ENCODE peak calls at places on chromosomes 11 and 22, in nine cellular contexts. One of them, this sample, is unnamed. For H3K4me1, the result is how much of the 10 kb centered on the place peaks cover.

GRCh38 chr11:57777969-57778317 is 16.3 kb downstream of the CTNND1 start:
- DNase-seq in lung: no peak
- DNase-seq in Peyer's patch: no peak
- DNase-seq in A549: peak
- DNase-seq in stomach: peak
- DNase-seq in mucosa of descending colon: peak
- DNase-seq in kidney: no peak
- DNase-seq in PC-3: peak
- DNase-seq in SK-N-SH: no peak
- DNase-seq in this sample: no peak

GRCh38 chr22:49999063-49999900 is 13.3 kb downstream of the IL17REL start:
- DNase-seq in lung: no peak
- DNase-seq in Peyer's patch: no peak
- DNase-seq in A549: no peak
- DNase-seq in stomach: no peak
- DNase-seq in mucosa of descending colon: no peak
- DNase-seq in kidney: peak
- DNase-seq in PC-3: no peak
- DNase-seq in SK-N-SH: peak
- DNase-seq in this sample: no peak

GRCh38 chr11:129333873-129334272 is 41.8 kb upstream of the BARX2 start:
- DNase-seq in lung: no peak
- DNase-seq in Peyer's patch: no peak
- DNase-seq in A549: peak
- DNase-seq in stomach: no peak
- DNase-seq in mucosa of descending colon: no peak
- DNase-seq in kidney: no peak
- DNase-seq in PC-3: peak
- DNase-seq in SK-N-SH: no peak
- DNase-seq in this sample: no peak

GRCh38 chr11:3956748-3957147 is 101.3 kb downstream of the STIM1 start:
- DNase-seq in lung: no peak
- DNase-seq in Peyer's patch: no peak
- DNase-seq in A549: no peak
- DNase-seq in stomach: no peak
- DNase-seq in mucosa of descending colon: no peak
- DNase-seq in kidney: no peak
- DNase-seq in PC-3: no peak
- DNase-seq in SK-N-SH: no peak
- DNase-seq in this sample: no peak

GRCh38 chr11:122197055-122197987 is 81.3 kb upstream of the BLID start:
- DNase-seq in lung: no peak
- DNase-seq in Peyer's patch: no peak
- DNase-seq in A549: peak
- DNase-seq in stomach: no peak
- DNase-seq in mucosa of descending colon: peak
- DNase-seq in kidney: no peak
- DNase-seq in PC-3: peak
- DNase-seq in SK-N-SH: no peak
- DNase-seq in this sample: no peak

GRCh38 chr22:45227645-45228400 is 12.9 kb downstream of the KIAA0930 start:
- DNase-seq in lung: no peak
- DNase-seq in Peyer's patch: no peak
- DNase-seq in A549: no peak
- DNase-seq in stomach: no peak
- DNase-seq in mucosa of descending colon: no peak
- DNase-seq in kidney: no peak
- DNase-seq in PC-3: no peak
- DNase-seq in SK-N-SH: no peak
- DNase-seq in this sample: no peak

GRCh38 chr22:45262931-45263789 is 21.6 kb upstream of the UPK3A start:
- DNase-seq in lung: peak
- DNase-seq in Peyer's patch: peak
- DNase-seq in A549: no peak
- DNase-seq in stomach: no peak
- DNase-seq in mucosa of descending colon: no peak
- DNase-seq in kidney: peak
- DNase-seq in PC-3: no peak
- DNase-seq in SK-N-SH: no peak
- DNase-seq in this sample: no peak

GRCh38 chr11:45232341-45233080 is 53.6 kb downstream of the SYT13 start:
- DNase-seq in lung: no peak
- DNase-seq in Peyer's patch: no peak
- DNase-seq in A549: no peak
- DNase-seq in stomach: no peak
- DNase-seq in mucosa of descending colon: no peak
- DNase-seq in kidney: no peak
- DNase-seq in PC-3: no peak
- DNase-seq in SK-N-SH: no peak
- DNase-seq in this sample: no peak

GRCh38 chr22:45462034-45462655 is 40.5 kb upstream of the FBLN1 start:
- DNase-seq in lung: no peak
- DNase-seq in Peyer's patch: no peak
- DNase-seq in A549: no peak
- DNase-seq in stomach: no peak
- DNase-seq in mucosa of descending colon: no peak
- DNase-seq in kidney: no peak
- DNase-seq in PC-3: no peak
- DNase-seq in SK-N-SH: no peak
- DNase-seq in this sample: no peak

DNA sequence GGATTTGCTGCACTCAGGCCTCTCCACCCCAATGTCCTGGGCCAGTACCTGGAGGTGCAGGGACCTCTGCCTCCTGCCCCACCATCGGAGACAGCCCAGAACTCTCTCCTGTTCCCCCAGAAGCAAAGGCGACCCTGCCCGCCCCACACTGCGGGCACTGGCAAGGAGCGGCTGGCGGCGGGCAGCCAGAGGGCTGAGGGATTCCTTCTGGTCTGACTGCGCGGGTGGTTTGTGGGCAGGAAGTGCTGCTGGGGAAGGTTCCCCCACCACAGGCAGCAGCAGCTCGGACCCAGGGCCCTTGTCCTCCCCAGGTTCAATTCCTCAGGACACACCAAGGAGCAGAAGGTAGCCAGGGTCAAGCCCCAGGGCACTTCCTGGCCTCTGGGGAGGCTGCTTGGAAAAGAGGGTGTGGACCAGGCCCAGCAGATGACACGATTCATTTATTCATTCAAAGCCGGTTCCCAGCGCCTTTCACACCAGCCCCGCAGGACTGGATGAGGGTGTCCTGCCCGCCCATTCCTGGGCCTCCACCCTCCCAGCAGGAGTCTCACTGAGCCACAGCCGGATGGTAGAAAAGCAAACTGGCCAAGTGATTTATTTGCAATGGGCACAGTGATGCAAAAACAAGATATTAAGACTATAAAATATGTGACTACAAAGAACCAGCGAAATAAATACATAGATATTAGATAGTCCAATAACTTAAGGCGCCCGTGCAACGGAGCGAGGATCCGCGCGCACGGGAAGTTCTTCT is 1.2 kb downstream of the PHLDA2 start:
- DNase-seq in lung: no peak
- DNase-seq in Peyer's patch: no peak
- DNase-seq in A549: peak
- DNase-seq in stomach: no peak
- DNase-seq in mucosa of descending colon: peak
- DNase-seq in kidney: peak
- DNase-seq in PC-3: peak
- DNase-seq in SK-N-SH: peak
- DNase-seq in this sample: no peak
- H3K4me1 ChIP-seq in lung: under half
- H3K4me1 ChIP-seq in Peyer's patch: under half
- H3K4me1 ChIP-seq in A549: under half
- H3K4me1 ChIP-seq in stomach: half or more
- H3K4me1 ChIP-seq in mucosa of descending colon: under half
- H3K4me1 ChIP-seq in kidney: under half
- H3K4me1 ChIP-seq in PC-3: under half
- H3K4me1 ChIP-seq in SK-N-SH: under half
- H3K4me1 ChIP-seq in this sample: under half

DNA sequence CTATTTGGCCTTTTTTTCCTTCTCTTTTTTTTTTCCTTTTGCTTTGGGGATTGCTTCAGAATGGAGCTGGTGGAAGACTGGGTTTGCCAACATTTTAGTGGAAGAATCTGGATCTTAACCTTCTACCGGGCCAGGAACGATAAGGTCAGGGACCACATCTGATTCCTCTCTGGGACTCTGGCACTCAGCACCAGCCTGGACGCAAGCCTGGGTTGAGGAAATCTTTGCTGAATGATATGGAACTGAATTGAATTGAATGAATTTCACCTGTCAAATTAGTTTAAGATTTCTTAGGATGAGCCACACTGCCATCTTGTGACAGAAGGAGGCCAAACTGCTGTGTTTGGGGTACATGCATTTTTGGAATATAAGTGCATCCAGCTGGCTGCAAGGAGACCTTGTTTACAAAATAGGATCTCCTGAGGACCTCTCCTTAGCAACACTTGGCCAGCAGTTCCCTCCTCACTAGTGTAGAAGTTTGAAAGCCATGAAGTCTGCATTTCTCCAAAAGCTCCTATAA is 30.4 kb downstream of the TPBGL start:
- DNase-seq in lung: no peak
- DNase-seq in Peyer's patch: no peak
- DNase-seq in A549: peak
- DNase-seq in stomach: no peak
- DNase-seq in mucosa of descending colon: no peak
- DNase-seq in kidney: peak
- DNase-seq in PC-3: peak
- DNase-seq in SK-N-SH: no peak
- DNase-seq in this sample: no peak
- TF ChIP-seq CTCF in lung: no peak
- TF ChIP-seq CTCF in Peyer's patch: no peak
- TF ChIP-seq CTCF in A549: peak
- TF ChIP-seq CTCF in stomach: no peak
- TF ChIP-seq CTCF in mucosa of descending colon: no peak
- TF ChIP-seq CTCF in kidney: peak
- TF ChIP-seq CTCF in PC-3: peak
- TF ChIP-seq CTCF in SK-N-SH: peak
- TF ChIP-seq CTCF in this sample: peak

GRCh38 chr11:12410006-12410728 is 32.8 kb downstream of the PARVA start:
- DNase-seq in lung: no peak
- DNase-seq in Peyer's patch: no peak
- DNase-seq in A549: peak
- DNase-seq in stomach: no peak
- DNase-seq in mucosa of descending colon: no peak
- DNase-seq in kidney: peak
- DNase-seq in PC-3: peak
- DNase-seq in SK-N-SH: peak
- DNase-seq in this sample: no peak

GRCh38 chr11:12413141-12414055 is 36.0 kb downstream of the PARVA start:
- DNase-seq in lung: no peak
- DNase-seq in Peyer's patch: no peak
- DNase-seq in A549: no peak
- DNase-seq in stomach: no peak
- DNase-seq in mucosa of descending colon: no peak
- DNase-seq in kidney: no peak
- DNase-seq in PC-3: no peak
- DNase-seq in SK-N-SH: no peak
- DNase-seq in this sample: no peak

GRCh38 chr11:12409621-12410005 is 32.2 kb downstream of the PARVA start:
- DNase-seq in lung: no peak
- DNase-seq in Peyer's patch: no peak
- DNase-seq in A549: no peak
- DNase-seq in stomach: no peak
- DNase-seq in mucosa of descending colon: no peak
- DNase-seq in kidney: no peak
- DNase-seq in PC-3: no peak
- DNase-seq in SK-N-SH: no peak
- DNase-seq in this sample: no peak

GRCh38 chr11:12411806-12412727 is 34.7 kb downstream of the PARVA start:
- DNase-seq in lung: peak
- DNase-seq in Peyer's patch: peak
- DNase-seq in A549: peak
- DNase-seq in stomach: peak
- DNase-seq in mucosa of descending colon: peak
- DNase-seq in kidney: peak
- DNase-seq in PC-3: peak
- DNase-seq in SK-N-SH: peak
- DNase-seq in this sample: peak

DNA sequence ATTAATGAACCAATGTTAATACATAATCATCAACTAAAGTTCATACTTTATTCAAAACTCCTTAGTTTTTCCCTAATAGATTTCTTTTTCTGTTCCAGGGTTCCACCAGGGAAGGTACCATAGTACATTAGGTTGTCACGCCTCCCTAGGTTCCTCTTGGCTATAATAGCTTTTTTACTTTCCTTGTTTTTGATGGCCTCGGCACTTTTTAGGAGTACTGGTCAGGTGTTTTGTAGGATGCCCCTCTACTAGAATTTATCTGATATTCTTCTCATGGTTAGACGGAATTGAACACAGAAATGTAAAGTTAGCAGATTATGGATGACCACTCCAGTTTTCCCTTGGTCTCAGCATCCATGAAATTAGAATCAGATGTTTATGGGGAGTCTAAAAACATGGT is 34.0 kb downstream of the PARVA start:
- DNase-seq in lung: no peak
- DNase-seq in Peyer's patch: no peak
- DNase-seq in A549: no peak
- DNase-seq in stomach: no peak
- DNase-seq in mucosa of descending colon: no peak
- DNase-seq in kidney: no peak
- DNase-seq in PC-3: no peak
- DNase-seq in SK-N-SH: no peak
- DNase-seq in this sample: no peak
- H3K4me3 ChIP-seq in lung: no peak
- H3K4me3 ChIP-seq in Peyer's patch: no peak
- H3K4me3 ChIP-seq in A549: no peak
- H3K4me3 ChIP-seq in stomach: no peak
- H3K4me3 ChIP-seq in mucosa of descending colon: no peak
- H3K4me3 ChIP-seq in kidney: no peak
- H3K4me3 ChIP-seq in PC-3: no peak
- H3K4me3 ChIP-seq in SK-N-SH: no peak
- H3K4me3 ChIP-seq in this sample: no peak

DNA sequence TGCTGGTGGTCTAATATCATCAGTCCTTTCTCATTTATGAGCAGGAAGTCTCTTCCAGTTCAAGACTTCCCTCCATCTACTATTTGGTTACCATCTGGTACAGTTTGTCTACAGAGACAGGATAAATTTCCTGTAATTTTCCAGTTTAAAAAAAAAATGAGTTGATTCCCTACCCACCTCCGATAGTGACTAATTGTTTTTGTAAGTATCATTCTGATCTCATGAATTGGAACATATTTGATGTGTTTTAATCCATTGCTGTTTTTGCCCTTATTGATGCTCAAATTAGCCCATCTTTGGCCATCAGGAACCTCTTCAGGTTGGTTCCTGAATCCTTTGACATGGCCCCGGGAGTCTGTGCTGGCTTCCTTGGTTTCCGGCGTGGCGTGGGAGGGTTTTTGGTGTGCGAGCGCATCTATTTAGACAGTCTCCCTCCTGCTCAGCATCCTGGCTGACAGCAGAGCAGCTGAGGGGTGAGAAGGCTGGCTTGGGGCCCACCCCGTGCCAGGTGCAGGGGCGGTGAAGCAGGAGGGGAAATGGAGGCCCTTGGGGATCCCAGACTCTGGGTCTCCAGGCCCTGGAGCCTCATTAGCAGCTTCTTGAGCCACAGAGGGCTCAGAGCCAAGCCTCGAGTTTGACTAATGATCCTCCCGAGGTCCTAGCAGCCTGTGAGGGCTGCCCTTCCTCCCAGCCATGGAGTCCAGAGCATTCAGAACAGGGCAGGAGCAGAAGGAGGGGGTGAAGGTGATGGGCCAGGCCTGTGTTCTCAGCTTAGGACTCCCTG is 6.8 kb downstream of the OMP start:
- DNase-seq in lung: no peak
- DNase-seq in Peyer's patch: no peak
- DNase-seq in A549: no peak
- DNase-seq in stomach: no peak
- DNase-seq in mucosa of descending colon: no peak
- DNase-seq in kidney: no peak
- DNase-seq in PC-3: no peak
- DNase-seq in SK-N-SH: no peak
- DNase-seq in this sample: no peak
- H3K4me1 ChIP-seq in lung: under half
- H3K4me1 ChIP-seq in Peyer's patch: under half
- H3K4me1 ChIP-seq in A549: half or more
- H3K4me1 ChIP-seq in stomach: under half
- H3K4me1 ChIP-seq in mucosa of descending colon: under half
- H3K4me1 ChIP-seq in kidney: under half
- H3K4me1 ChIP-seq in PC-3: half or more
- H3K4me1 ChIP-seq in SK-N-SH: under half
- H3K4me1 ChIP-seq in this sample: under half

This sample was measured in CD8-positive, alpha-beta T cell.